ENCODE peak calls at places on chromosomes 2 and 18, in five cellular contexts. E, P, K, G and C are unnamed samples.

GRCh38 chr18:48446582-48447225 is 37.5 kb upstream of the ZBTB7C start:
- DNase-seq in E (peak), P (peak), K (peak), G (peak), C (peak)

GRCh38 chr2:165584126-165584525 is 114.6 kb downstream of the CSRNP3 start:
- DNase-seq in E (no peak), P (no peak), K (no peak), G (no peak), C (no peak)

GRCh38 chr2:173986805-173987204 is 21.6 kb upstream of the SP3 start:
- DNase-seq in E (no peak), P (no peak), K (no peak), G (no peak), C (peak)

GRCh38 chr2:240304746-240305161 is 130.7 kb upstream of the GPC1 start:
- DNase-seq in E (no peak), P (no peak), K (no peak), G (no peak), C (no peak)

GRCh38 chr2:190766581-190766980 is 114.0 kb upstream of the GLS start:
- DNase-seq in E (no peak), P (no peak), K (no peak), G (no peak), C (no peak)

GRCh38 chr18:43863180-43863579 is 585.9 kb upstream of the SYT4 start:
- DNase-seq in E (no peak), P (no peak), K (no peak), G (no peak), C (no peak)

GRCh38 chr2:11703700-11704099 is 33.7 kb upstream of the NTSR2 start:
- DNase-seq in E (no peak), P (no peak), K (no peak), G (no peak), C (no peak)

GRCh38 chr18:60693426-60693825 is 320.9 kb upstream of the MC4R start:
- DNase-seq in E (no peak), P (no peak), K (no peak), G (no peak), C (no peak)

GRCh38 chr18:36470896-36471295 is 173.4 kb downstream of the FHOD3 start:
- DNase-seq in E (no peak), P (no peak), K (no peak), G (no peak), C (no peak)

GRCh38 chr2:229273384-229274338 is 2.6 kb upstream of the PID1 start:
- DNase-seq in E (no peak), P (no peak), K (peak), G (no peak), C (no peak)

GRCh38 chr18:13587937-13588336 is 138.4 kb downstream of the FAM210A start:
- DNase-seq in E (no peak), P (no peak), K (no peak), G (no peak), C (no peak)

GRCh38 chr2:11955314-11955713 is 208.9 kb downstream of the LPIN1 start:
- DNase-seq in E (no peak), P (no peak), K (no peak), G (no peak), C (no peak)

GRCh38 chr2:198702796-198703195 is 754.9 kb downstream of the SATB2 start:
- DNase-seq in E (no peak), P (no peak), K (no peak), G (no peak), C (no peak)

GRCh38 chr2:45585267-45585861 is 25.7 kb downstream of the SRBD1 start:
- DNase-seq in E (no peak), P (no peak), K (peak), G (no peak), C (no peak)

GRCh38 chr2:12032975-12033374 is 286.5 kb downstream of the LPIN1 start:
- DNase-seq in E (no peak), P (no peak), K (no peak), G (no peak), C (no peak)

GRCh38 chr2:127631184-127631996 is 14.6 kb upstream of the GPR17 start:
- DNase-seq in E (no peak), P (no peak), K (no peak), G (no peak), C (no peak)

GRCh38 chr2:65350714-65351113 is 81.7 kb downstream of the SPRED2 start:
- DNase-seq in E (no peak), P (no peak), K (no peak), G (no peak), C (no peak)

GRCh38 chr2:127064642-127065250 is 42.2 kb downstream of the BIN1 start:
- DNase-seq in E (peak), P (peak), K (no peak), G (peak), C (peak)

GRCh38 chr2:818233-818632 is 132.4 kb upstream of the SNTG2 start:
- DNase-seq in E (no peak), P (no peak), K (no peak), G (no peak), C (no peak)

GRCh38 chr2:165825041-165825440 is 31.0 kb upstream of the GALNT3 start:
- DNase-seq in E (no peak), P (no peak), K (peak), G (no peak), C (no peak)